ENCODE peak calls at places on chromosomes 6 and 20, in five cellular contexts. N is neuronal stem cell, R is IMR-90, Z is neural progenitor cell, B is keratinocyte. W is an unnamed sample. For H3K4me1, the result is how much of the 10 kb centered on the place peaks cover.

GRCh38 chr6:17987576-17988421 is at the start of gene KIF13A:
- DNase-seq in N (peak), R (peak), Z (peak), B (no peak), W (peak)

GRCh38 chr6:127192911-127193503 is 73.7 kb upstream of the RNF146 start:
- DNase-seq in Z (no peak), R (peak), B (no peak), N (no peak), W (no peak)

GRCh38 chr6:118776607-118777549 is 117.1 kb upstream of the ASF1A start:
- DNase-seq in R (peak), Z (peak), B (peak), N (peak), W (peak)

GRCh38 chr6:112877134-112878100 is 530.3 kb downstream of the RFPL4B start:
- DNase-seq in R (peak), Z (peak), N (no peak), B (no peak), W (no peak)

GRCh38 chr6:109854541-109855308 is 123.4 kb upstream of the GPR6 start:
- DNase-seq in B (no peak), R (no peak), N (no peak), Z (no peak), W (peak)

GRCh38 chr20:11270566-11270965 is 596.8 kb upstream of the JAG1 start:
- DNase-seq in B (no peak), R (no peak), Z (peak), N (no peak), W (peak)

GRCh38 chr6:32774428-32774827 is 11.1 kb upstream of the HLA-DQB2 start:
- DNase-seq in N (no peak), B (no peak), R (no peak), Z (no peak), W (no peak)

GRCh38 chr6:4740032-4740431 is 36.2 kb upstream of the CDYL start:
- DNase-seq in R (no peak), N (no peak), Z (no peak), B (no peak), W (no peak)

GRCh38 chr6:87731818-87732661 is 30.0 kb upstream of the AKIRIN2 start:
- DNase-seq in Z (no peak), N (no peak), B (peak), R (peak), W (no peak)

GRCh38 chr20:59756241-59756640 is 151.9 kb downstream of the PHACTR3 start:
- DNase-seq in Z (no peak), B (no peak), N (no peak), R (no peak), W (no peak)

GRCh38 chr6:143805832-143806281 is 37.3 kb upstream of the LTV1 start:
- DNase-seq in B (no peak), N (no peak), R (peak), Z (no peak), W (no peak)

DNA sequence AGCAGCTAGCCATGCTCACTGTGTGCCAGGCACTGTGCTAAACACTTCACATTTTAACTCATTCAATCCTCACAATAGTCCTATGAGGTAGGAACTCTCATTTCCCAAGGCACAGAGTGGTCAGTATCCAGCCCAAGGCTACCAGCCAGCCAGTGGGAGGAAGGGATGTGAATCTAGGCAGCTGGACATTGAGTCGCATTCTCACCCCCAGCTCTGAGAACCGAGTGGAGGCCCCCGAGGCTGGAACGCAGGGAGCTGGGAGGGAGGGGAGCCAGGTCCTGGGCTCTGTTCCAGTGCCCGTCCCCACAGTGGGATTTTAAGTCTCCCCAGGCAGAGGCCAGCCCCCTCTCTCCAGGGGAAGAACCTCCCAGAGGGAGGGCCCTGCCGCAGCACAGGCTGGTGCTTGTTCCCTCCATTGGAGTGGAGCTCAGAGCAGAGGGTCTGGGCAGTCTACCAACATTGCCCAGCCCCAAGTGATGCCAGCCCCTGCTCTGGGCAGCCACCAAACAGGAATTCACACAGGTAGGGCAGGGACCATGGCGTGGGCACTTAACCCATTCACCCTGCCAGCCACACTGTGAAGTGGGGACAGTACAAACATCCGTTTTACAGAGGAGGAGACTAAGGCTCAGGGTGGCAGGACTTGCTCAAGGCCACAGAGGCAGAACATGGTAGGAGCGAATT is 131.3 kb downstream of the CEBPB start:
- DNase-seq in N (no peak), R (peak), B (no peak), Z (no peak), W (peak)
- H3K9ac ChIP-seq in N (no peak), R (peak), B (peak), Z (no peak), W (no peak)

GRCh38 chr20:1326031-1326930 is 2.7 kb downstream of the SDCBP2 start:
- DNase-seq in N (no peak), R (peak), B (no peak), Z (no peak), W (peak)
- H3K4me1 ChIP-seq in N (under half), R (under half), B (half or more), Z (under half), W (under half)

GRCh38 chr6:24105146-24105545 is 20.9 kb upstream of the NRSN1 start:
- DNase-seq in Z (peak), R (no peak), B (no peak), N (peak), W (no peak)
- H3K4me3 ChIP-seq in Z (peak), R (no peak), B (no peak), N (no peak), W (no peak)

GRCh38 chr20:18808712-18809111 is 4.9 kb upstream of the SCP2D1 start:
- DNase-seq in R (no peak), N (no peak), B (no peak), Z (no peak), W (no peak)
- H3K9ac ChIP-seq in R (no peak), N (no peak), B (no peak), Z (no peak), W (no peak)

W was measured in endodermal cell.